ENCODE peak calls at places on chromosomes 6 and 20, in ten cellular contexts. H is amygdala; P is A172; O is coronary artery; S is CD4-positive, alpha-beta T cell; Z is ELR; M is activated naive CD4-positive, alpha-beta T cell; Y is Ammon's horn; T is stimulated activated CD4-positive, alpha-beta T cell treated with anti-CD3 and anti-CD28 coated beads, Interleukin-2, amount 100 ng/mL, for 24 hours; W is activated T-cell treated with anti-CD3 and anti-CD28 coated beads, Interleukin-2, amount 50 U/mL, for 72 hours. G is an unnamed sample.

GRCh38 chr6:157314705-157315321 is 8.5 kb downstream of the TMEM242 start:
- DNase-seq in H (no peak), P (peak), O (no peak), S (no peak), Z (peak), M (no peak), Y (peak), T (no peak), W (no peak), G (peak)

GRCh38 chr20:57482148-57482547 is 42.8 kb downstream of the CTCFL start:
- DNase-seq in H (no peak), P (no peak), O (no peak), S (no peak), Z (no peak), M (no peak), Y (no peak), T (no peak), W (no peak), G (no peak)

GRCh38 chr20:11178946-11179654 is 505.3 kb upstream of the JAG1 start:
- DNase-seq in H (no peak), P (peak), O (no peak), S (no peak), Z (peak), M (no peak), Y (no peak), T (no peak), W (no peak), G (no peak)

GRCh38 chr6:89360415-89360999 is 8.0 kb upstream of the UBE2J1 start:
- DNase-seq in H (no peak), P (peak), O (no peak), S (no peak), Z (peak), M (no peak), Y (no peak), T (no peak), W (no peak), G (no peak)

GRCh38 chr6:52399511-52400315 is 20.4 kb upstream of the EFHC1 start:
- DNase-seq in H (no peak), P (peak), O (no peak), S (no peak), Z (peak), M (no peak), Y (peak), T (peak), W (peak), G (peak)

GRCh38 chr6:135118142-135118730 is 62.9 kb upstream of the MYB start:
- DNase-seq in H (no peak), P (no peak), O (no peak), S (no peak), Z (no peak), M (no peak), Y (no peak), T (no peak), W (no peak), G (no peak)

GRCh38 chr20:63321148-63321831 is 28.3 kb downstream of the COL20A1 start:
- DNase-seq in H (no peak), P (peak), O (no peak), S (no peak), Z (peak), M (no peak), Y (no peak), T (no peak), W (no peak), G (no peak)

GRCh38 chr20:57614490-57615471 is 5.4 kb downstream of the ZBP1 start:
- DNase-seq in H (no peak), P (no peak), O (peak), S (no peak), Z (no peak), M (no peak), Y (no peak), T (no peak), W (no peak), G (no peak)

GRCh38 chr6:14743465-14744211 is 502.2 kb upstream of the JARID2 start:
- DNase-seq in H (no peak), P (peak), O (no peak), S (peak), Z (peak), M (peak), Y (peak), T (peak), W (peak), G (peak)

GRCh38 chr20:43721097-43721428 is 5.7 kb downstream of the GTSF1L start:
- DNase-seq in H (no peak), P (no peak), O (no peak), S (no peak), Z (no peak), M (no peak), Y (no peak), T (no peak), W (no peak), G (no peak)

GRCh38 chr20:50305636-50306477 is 115.2 kb downstream of the CEBPB start:
- DNase-seq in H (no peak), P (peak), O (peak), S (no peak), Z (peak), M (no peak), Y (peak), T (no peak), W (no peak), G (no peak)

GRCh38 chr6:136604328-136604825 is 54.2 kb upstream of the MAP7 start:
- DNase-seq in H (no peak), P (no peak), O (no peak), S (no peak), Z (no peak), M (no peak), Y (no peak), T (no peak), W (no peak), G (no peak)

GRCh38 chr6:136739071-136739470 is 53.2 kb downstream of the MAP3K5 start:
- DNase-seq in H (no peak), P (no peak), O (no peak), S (no peak), Z (no peak), M (no peak), Y (no peak), T (no peak), W (no peak), G (no peak)

GRCh38 chr20:19376451-19376971 is 164.1 kb downstream of the SLC24A3 start:
- DNase-seq in H (no peak), P (no peak), O (no peak), S (no peak), Z (no peak), M (no peak), Y (peak), T (no peak), W (no peak), G (no peak)

GRCh38 chr20:50372770-50373088 is 137.5 kb upstream of the PTPN1 start:
- DNase-seq in H (no peak), P (peak), O (no peak), S (no peak), Z (peak), M (no peak), Y (no peak), T (no peak), W (no peak), G (no peak)

GRCh38 chr20:62578294-62578897 is 63.9 kb upstream of the SLCO4A1 start:
- DNase-seq in H (no peak), P (no peak), O (no peak), S (no peak), Z (peak), M (no peak), Y (no peak), T (no peak), W (no peak), G (no peak)

GRCh38 chr6:144893737-144894151 is 608.6 kb downstream of the UTRN start:
- DNase-seq in H (no peak), P (no peak), O (no peak), S (no peak), Z (no peak), M (no peak), Y (no peak), T (no peak), W (no peak), G (no peak)

GRCh38 chr6:15266423-15266996 is 20.6 kb downstream of the JARID2 start:
- DNase-seq in H (no peak), P (no peak), O (no peak), S (no peak), Z (no peak), M (no peak), Y (peak), T (no peak), W (no peak), G (peak)

GRCh38 chr6:111837641-111838500 is 35.4 kb downstream of the FYN start:
- DNase-seq in H (no peak), P (no peak), O (no peak), S (no peak), Z (no peak), M (no peak), Y (no peak), T (peak), W (peak), G (peak)

GRCh38 chr6:1821188-1822183 is 211.8 kb downstream of the FOXC1 start:
- DNase-seq in H (no peak), P (no peak), O (no peak), S (no peak), Z (peak), M (no peak), Y (no peak), T (no peak), W (no peak), G (no peak)

GRCh38 chr20:55004044-55004443 is 528.7 kb downstream of the DOK5 start:
- DNase-seq in H (no peak), P (no peak), O (no peak), S (no peak), Z (no peak), M (no peak), Y (no peak), T (no peak), W (no peak), G (no peak)

G was measured in activated CD8-positive, alpha-beta T cell treated with anti-CD3 and anti-CD28 coated beads for 36 hours.